ENCODE peak calls at places on chromosomes 11 and 22, in six cellular contexts. V is IMR-90, I is neuronal stem cell, A is H1, D is mesendoderm, B is mesenchymal stem cell. G is an unnamed sample.

GRCh38 chr11:117443269-117444186 is 115.9 kb downstream of the CEP164 start:
- DNase-seq in V (peak), B (peak), D (peak), I (peak), A (peak), G (peak)

GRCh38 chr11:130209944-130210854 is 50.6 kb downstream of the ST14 start:
- DNase-seq in B (no peak), V (no peak), D (no peak), A (peak), I (no peak), G (no peak)

GRCh38 chr11:126764221-126764620 is 236.3 kb downstream of the KIRREL3 start:
- DNase-seq in B (no peak), D (peak), A (no peak), I (no peak), V (peak), G (peak)

GRCh38 chr11:1826552-1827094 is 8.2 kb upstream of the SYT8 start:
- DNase-seq in V (peak), I (no peak), A (no peak), D (peak), B (peak), G (no peak)

GRCh38 chr11:96217206-96217605 is 125.8 kb downstream of the MAML2 start:
- DNase-seq in B (no peak), V (no peak), I (no peak), D (no peak), A (no peak), G (no peak)

GRCh38 chr11:17771841-17772401 is 37.3 kb downstream of the KCNC1 start:
- DNase-seq in D (no peak), A (no peak), V (no peak), I (no peak), B (no peak), G (no peak)

GRCh38 chr11:116190206-116190605 is 582.6 kb downstream of the BUD13 start:
- DNase-seq in D (no peak), A (no peak), B (no peak), V (no peak), I (no peak), G (no peak)

GRCh38 chr11:102560555-102561011 is 30.0 kb upstream of the MMP7 start:
- DNase-seq in V (peak), D (no peak), B (peak), I (no peak), A (no peak), G (no peak)

GRCh38 chr11:69382131-69383128 is 88.5 kb downstream of the MYEOV start:
- DNase-seq in I (no peak), B (no peak), D (peak), V (no peak), A (peak), G (peak)

GRCh38 chr11:2477936-2478335 is 33.1 kb downstream of the KCNQ1 start:
- DNase-seq in I (no peak), V (no peak), A (no peak), D (no peak), B (no peak), G (no peak)

GRCh38 chr11:2681408-2682145 is 18.2 kb downstream of the KCNQ1OT1 start:
- DNase-seq in B (no peak), D (no peak), A (no peak), I (no peak), V (no peak), G (no peak)

GRCh38 chr11:75938543-75938942 is 123.5 kb downstream of the UVRAG start:
- DNase-seq in D (no peak), I (no peak), V (peak), B (peak), A (no peak), G (no peak)

GRCh38 chr22:32534252-32535215 is 59.9 kb downstream of the FBXO7 start:
- DNase-seq in V (no peak), D (no peak), I (no peak), A (no peak), B (peak), G (peak)

GRCh38 chr11:71519546-71519945 is 7.5 kb upstream of the KRTAP5-7 start:
- DNase-seq in V (no peak), A (no peak), B (no peak), D (no peak), I (no peak), G (peak)

GRCh38 chr11:34065505-34066203 is 14.1 kb downstream of the CAPRIN1 start:
- DNase-seq in I (no peak), D (peak), B (peak), V (peak), A (no peak), G (peak)

GRCh38 chr11:62122076-62122475 is 1.7 kb upstream of the INCENP start:
- DNase-seq in I (no peak), D (peak), V (no peak), A (no peak), B (peak), G (no peak)

GRCh38 chr11:15560689-15561467 is 446.2 kb downstream of the INSC start:
- DNase-seq in B (no peak), A (no peak), I (no peak), V (no peak), D (no peak), G (no peak)

GRCh38 chr11:72227316-72228228 is 3.0 kb downstream of the INPPL1 start:
- DNase-seq in I (no peak), B (no peak), A (no peak), V (peak), D (no peak), G (peak)

GRCh38 chr11:1751999-1752906 is 1.9 kb upstream of the IFITM10 start:
- DNase-seq in D (no peak), I (no peak), B (no peak), V (no peak), A (no peak), G (no peak)

GRCh38 chr22:43114958-43115357 is 4.4 kb downstream of the BIK start:
- DNase-seq in B (no peak), D (no peak), I (no peak), V (no peak), A (no peak), G (no peak)

GRCh38 chr11:109939176-109939810 is 153.9 kb upstream of the ZC3H12C start:
- DNase-seq in V (peak), B (peak), I (peak), D (peak), A (no peak), G (peak)

DNA sequence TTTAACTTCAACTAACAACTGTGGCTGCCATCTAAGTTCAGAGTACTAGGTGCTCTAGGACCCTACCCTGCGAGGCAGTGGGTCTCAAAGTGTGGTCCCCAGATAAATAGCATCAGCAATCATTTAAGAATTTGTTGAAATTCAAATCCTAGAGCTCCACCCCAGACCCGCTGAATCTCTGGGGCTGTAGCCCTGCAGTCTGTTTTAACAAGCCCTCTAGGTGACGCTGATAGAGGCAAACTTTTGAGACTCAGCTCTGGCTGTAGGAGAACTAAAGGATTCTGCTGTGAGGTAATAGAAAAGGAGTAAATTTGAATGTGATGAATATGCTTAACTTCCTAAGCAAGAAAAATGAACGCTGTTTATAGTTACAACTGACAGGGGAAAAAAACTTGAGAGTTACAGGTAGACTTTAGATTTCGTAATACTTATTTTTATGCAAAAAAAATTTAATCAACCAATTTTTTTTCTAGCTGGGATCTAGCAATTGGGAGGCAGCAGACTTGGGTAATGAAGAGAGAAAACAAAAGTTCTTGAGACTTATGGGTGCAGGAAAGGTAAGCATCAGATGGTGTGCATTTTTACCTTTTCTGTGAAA is 5.8 kb downstream of the C11orf58 start:
- DNase-seq in B (no peak), V (no peak), D (peak), I (no peak), A (no peak), G (no peak)
- H3K23ac ChIP-seq in B (no peak), V (no peak), D (no peak), I (no peak), A (no peak), G (no peak)

GRCh38 chr22:49201046-49201970 is 626.4 kb downstream of the BRD1 start:
- DNase-seq in A (peak), V (no peak), D (no peak), B (no peak), I (no peak), G (no peak)

GRCh38 chr22:49197500-49197899 is 630.2 kb downstream of the BRD1 start:
- DNase-seq in V (no peak), I (no peak), A (no peak), D (peak), B (no peak), G (no peak)

GRCh38 chr22:49199224-49199623 is 628.4 kb downstream of the BRD1 start:
- DNase-seq in B (no peak), I (no peak), V (no peak), D (no peak), A (no peak), G (no peak)

GRCh38 chr22:49197986-49198704 is 629.5 kb downstream of the BRD1 start:
- DNase-seq in V (no peak), I (no peak), B (no peak), A (no peak), D (no peak), G (no peak)

GRCh38 chr22:49198705-49199084 is 629.0 kb downstream of the BRD1 start:
- DNase-seq in D (no peak), V (no peak), B (no peak), A (no peak), I (no peak), G (no peak)
- H3K9ac ChIP-seq in D (no peak), V (no peak), B (no peak), A (no peak), I (no peak), G (no peak)

DNA sequence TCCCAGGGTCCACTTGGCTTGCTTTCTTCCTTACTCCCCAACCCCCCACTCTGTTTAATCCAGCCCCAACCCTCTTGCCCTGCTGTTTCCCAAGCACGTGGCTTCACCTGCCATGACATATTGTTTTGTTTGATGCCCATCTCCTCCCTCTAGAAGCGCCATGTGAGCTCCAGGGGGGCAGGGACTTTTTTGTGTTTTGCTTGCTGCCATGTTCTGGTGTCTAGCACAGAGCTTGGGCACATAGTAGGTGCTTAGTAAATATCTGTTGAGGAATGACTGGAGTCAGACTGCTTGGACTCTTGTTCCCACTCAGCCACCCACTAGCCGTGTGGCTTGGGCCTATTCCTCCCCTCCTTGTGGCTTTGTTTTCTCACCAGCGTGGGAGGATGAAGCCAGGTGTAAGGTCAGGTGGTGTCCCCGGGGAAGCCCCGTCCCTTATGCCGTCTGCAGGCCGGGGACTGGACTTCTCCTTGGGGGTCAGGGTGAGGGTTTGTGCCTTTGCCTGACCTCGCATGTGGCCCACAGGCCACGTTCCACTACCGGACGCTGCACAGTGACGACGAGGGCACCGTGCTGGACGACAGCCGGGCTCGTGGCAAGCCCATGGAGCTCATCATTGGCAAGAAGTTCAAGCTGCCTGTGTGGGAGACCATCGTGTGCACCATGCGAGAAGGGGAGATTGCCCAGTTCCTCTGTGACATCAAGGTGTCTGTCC is 3.8 kb downstream of the AIP start:
- DNase-seq in D (no peak), B (no peak), I (no peak), V (no peak), A (no peak), G (no peak)
- H3K4me3 ChIP-seq in D (no peak), B (no peak), I (no peak), V (no peak), A (no peak), G (no peak)

DNA sequence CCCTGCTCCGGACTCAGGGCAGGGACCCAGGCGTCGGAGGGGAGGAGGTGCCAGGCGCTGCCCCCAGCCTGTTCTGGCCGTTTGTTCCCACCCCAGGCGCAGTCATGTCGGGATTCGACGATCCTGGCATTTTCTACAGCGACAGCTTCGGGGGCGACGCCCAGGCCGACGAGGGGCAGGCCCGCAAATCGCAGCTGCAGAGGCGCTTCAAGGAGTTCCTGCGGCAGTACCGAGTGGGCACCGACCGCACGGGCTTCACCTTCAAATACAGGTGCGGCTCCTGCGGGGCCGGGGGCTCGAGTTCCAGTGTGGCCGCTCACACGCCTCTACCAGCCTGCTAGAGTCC is 368 bp downstream of the MCM5 start:
- DNase-seq in I (no peak), B (no peak), V (no peak), A (no peak), D (peak), G (no peak)
- H3K23ac ChIP-seq in I (peak), B (peak), V (no peak), A (no peak), D (peak), G (no peak)

GRCh38 chr22:28450109-28450508 is 229.5 kb downstream of the TTC28 start:
- DNase-seq in V (peak), B (no peak), A (no peak), D (no peak), I (no peak), G (no peak)

GRCh38 chr22:28444659-28445058 is 235.0 kb downstream of the TTC28 start:
- DNase-seq in B (no peak), A (no peak), D (no peak), I (no peak), V (no peak), G (no peak)

GRCh38 chr22:28442951-28443876 is 236.4 kb downstream of the TTC28 start:
- DNase-seq in D (peak), A (peak), I (peak), B (peak), V (peak), G (peak)

GRCh38 chr22:28454431-28455064 is 225.1 kb downstream of the TTC28 start:
- DNase-seq in D (no peak), V (no peak), A (no peak), I (no peak), B (no peak), G (no peak)

DNA sequence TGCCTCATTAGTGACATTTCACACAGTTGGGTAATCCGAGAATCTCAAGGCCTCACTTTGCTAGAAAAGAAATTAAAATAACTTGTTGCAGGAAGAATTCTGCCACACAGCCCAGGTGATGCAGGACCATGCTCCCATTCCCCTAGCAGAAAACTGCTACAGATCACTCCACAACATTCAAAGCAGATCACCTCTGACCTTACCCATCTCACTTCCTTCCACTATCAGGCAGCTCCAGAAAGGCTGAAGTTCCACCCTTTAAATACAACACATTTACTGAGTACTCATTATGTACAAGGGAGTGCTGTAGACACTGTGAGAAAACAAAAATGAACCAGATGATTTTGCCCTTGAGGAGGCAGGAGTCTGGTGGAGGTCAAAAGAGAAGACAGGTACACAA is 231.0 kb downstream of the TTC28 start:
- DNase-seq in B (no peak), I (no peak), A (no peak), V (no peak), D (no peak), G (no peak)
- H3K9ac ChIP-seq in B (no peak), I (no peak), A (no peak), V (no peak), D (no peak), G (no peak)

GRCh38 chr11:114960117-114960516 is 281.8 kb downstream of the NXPE2 start:
- DNase-seq in V (no peak), I (no peak), D (no peak), A (no peak), B (no peak), G (no peak)
- H3K4me3 ChIP-seq in V (no peak), I (no peak), D (no peak), A (no peak), B (no peak), G (no peak)

GRCh38 chr11:107928767-107929507 is 689 bp downstream of the RAB39A start:
- DNase-seq in V (no peak), A (peak), I (peak), D (peak), B (no peak), G (peak)
- H3K23ac ChIP-seq in V (no peak), A (no peak), I (peak), D (peak), B (peak), G (no peak)

GRCh38 chr11:104916442-104916841 is 18.2 kb upstream of the CASP12 start:
- DNase-seq in V (peak), D (no peak), I (no peak), B (peak), A (no peak), G (no peak)

GRCh38 chr11:104918113-104918824 is 20.0 kb upstream of the CASP12 start:
- DNase-seq in B (peak), D (no peak), A (no peak), I (no peak), V (peak), G (no peak)

GRCh38 chr11:104912102-104912501 is 13.8 kb upstream of the CASP12 start:
- DNase-seq in D (no peak), I (no peak), B (no peak), V (no peak), A (no peak), G (no peak)

GRCh38 chr11:104917259-104918112 is 19.2 kb upstream of the CASP12 start:
- DNase-seq in I (no peak), D (no peak), V (no peak), A (no peak), B (no peak), G (no peak)
- H3K9ac ChIP-seq in I (no peak), D (no peak), V (no peak), A (no peak), B (peak), G (no peak)